ENCODE peak calls at places on chromosomes 11 and 22, in six cellular contexts. B is SK-N-SH, S is tibial nerve, T is A549, P is ovary, E is HepG2. U is an unnamed sample.

GRCh38 chr11:1121343-1122331 is 36.1 kb upstream of the MUC5AC start:
- DNase-seq in B (peak), S (no peak), T (no peak), P (no peak), E (no peak), U (peak)

GRCh38 chr11:12581923-12582322 is 92.3 kb upstream of the TEAD1 start:
- DNase-seq in B (no peak), S (no peak), T (peak), P (no peak), E (no peak), U (no peak)

GRCh38 chr11:106398396-106399074 is 321.1 kb downstream of the AASDHPPT start:
- DNase-seq in B (no peak), S (no peak), T (peak), P (no peak), E (no peak), U (no peak)

GRCh38 chr22:35310556-35311550 is 11.2 kb downstream of the TOM1 start:
- DNase-seq in B (no peak), S (no peak), T (no peak), P (no peak), E (peak), U (no peak)

GRCh38 chr11:123525511-123525918 is 95.4 kb downstream of the GRAMD1B start:
- DNase-seq in B (peak), S (no peak), T (no peak), P (no peak), E (no peak), U (no peak)

GRCh38 chr11:133020321-133020720 is 512.0 kb downstream of the OPCML start:
- DNase-seq in B (no peak), S (no peak), T (no peak), P (no peak), E (no peak), U (no peak)

GRCh38 chr11:80103149-80103859 is 662.5 kb upstream of the TENM4 start:
- DNase-seq in B (no peak), S (no peak), T (peak), P (no peak), E (peak), U (no peak)

GRCh38 chr11:44007746-44008501 is 39.9 kb upstream of the ACCSL start:
- DNase-seq in B (no peak), S (no peak), T (no peak), P (peak), E (no peak), U (no peak)

GRCh38 chr11:75495749-75496641 is 29.7 kb downstream of the GDPD5 start:
- DNase-seq in B (peak), S (no peak), T (peak), P (no peak), E (peak), U (no peak)

GRCh38 chr11:83157755-83158473 is 983 bp downstream of the PCF11 start:
- DNase-seq in B (peak), S (peak), T (peak), P (peak), E (peak), U (peak)

GRCh38 chr11:33520103-33520502 is 180.5 kb downstream of the C11orf91 start:
- DNase-seq in B (no peak), S (no peak), T (no peak), P (no peak), E (no peak), U (no peak)

GRCh38 chr11:115630109-115630700 is 126.0 kb upstream of the CADM1 start:
- DNase-seq in B (peak), S (no peak), T (no peak), P (no peak), E (no peak), U (no peak)

GRCh38 chr11:60914620-60915249 is 777 bp downstream of the TMEM109 start:
- DNase-seq in B (peak), S (no peak), T (no peak), P (no peak), E (no peak), U (no peak)

GRCh38 chr11:1072116-1072820 is 2.4 kb upstream of the MUC2 start:
- DNase-seq in B (no peak), S (no peak), T (peak), P (peak), E (no peak), U (no peak)

GRCh38 chr11:102142333-102142732 is 32.1 kb downstream of the YAP1 start:
- DNase-seq in B (no peak), S (no peak), T (no peak), P (no peak), E (no peak), U (no peak)

GRCh38 chr11:96188625-96189006 is 154.4 kb downstream of the MAML2 start:
- DNase-seq in B (no peak), S (no peak), T (no peak), P (no peak), E (peak), U (no peak)

GRCh38 chr11:64102005-64102738 is 63.7 kb downstream of the MACROD1 start:
- DNase-seq in B (peak), S (no peak), T (no peak), P (no peak), E (no peak), U (no peak)

GRCh38 chr11:119103793-119104192 is 2.1 kb upstream of the DPAGT1 start:
- DNase-seq in B (no peak), S (no peak), T (no peak), P (no peak), E (no peak), U (no peak)

GRCh38 chr11:29317669-29318068 is 699.2 kb downstream of the KCNA4 start:
- DNase-seq in B (no peak), S (no peak), T (no peak), P (no peak), E (no peak), U (no peak)

GRCh38 chr11:6418958-6419611 is at the start of gene APBB1:
- DNase-seq in B (peak), S (peak), T (peak), P (peak), E (no peak), U (peak)
- TF ChIP-seq CTCF in B (peak), S (peak), T (no peak), P (no peak), E (no peak), U (no peak)

GRCh38 chr22:50118129-50118528 is 28.3 kb downstream of the MOV10L1 start:
- DNase-seq in B (no peak), S (no peak), T (no peak), P (no peak), E (no peak), U (no peak)

GRCh38 chr22:50119169-50119767 is 29.5 kb downstream of the MOV10L1 start:
- DNase-seq in B (no peak), S (no peak), T (no peak), P (no peak), E (no peak), U (no peak)

GRCh38 chr22:50117168-50117762 is 27.5 kb downstream of the MOV10L1 start:
- DNase-seq in B (no peak), S (no peak), T (no peak), P (no peak), E (no peak), U (no peak)

GRCh38 chr22:50119768-50120251 is 30.0 kb downstream of the MOV10L1 start:
- DNase-seq in B (no peak), S (no peak), T (no peak), P (peak), E (no peak), U (no peak)

GRCh38 chr22:50118557-50119168 is 28.9 kb downstream of the MOV10L1 start:
- DNase-seq in B (no peak), S (no peak), T (peak), P (peak), E (peak), U (no peak)
- TF ChIP-seq EP300 in B (peak), S (no peak), T (no peak), P (no peak), E (no peak), U (no peak)

DNA sequence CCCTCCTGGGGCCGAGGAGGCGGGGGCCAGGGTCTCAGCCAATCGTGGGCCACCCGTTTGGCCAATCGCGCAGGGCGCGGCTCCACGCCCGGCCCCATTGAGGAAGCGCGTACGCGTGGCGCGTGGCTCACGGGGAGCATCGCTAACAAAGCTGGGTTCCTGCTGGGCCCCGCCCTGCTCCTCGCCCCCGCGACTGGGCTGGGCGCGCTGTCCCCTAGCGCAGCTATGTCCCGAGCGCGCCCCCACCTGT is 614 bp upstream of the ASCL2 start:
- DNase-seq in B (no peak), S (no peak), T (no peak), P (no peak), E (no peak), U (peak)
- H3K4me3 ChIP-seq in B (no peak), S (no peak), T (no peak), P (no peak), E (no peak), U (peak)

GRCh38 chr11:79043726-79044125 is 397.1 kb downstream of the TENM4 start:
- DNase-seq in B (no peak), S (no peak), T (no peak), P (no peak), E (no peak), U (no peak)

GRCh38 chr11:79040348-79040747 is 400.5 kb downstream of the TENM4 start:
- DNase-seq in B (no peak), S (no peak), T (no peak), P (no peak), E (no peak), U (no peak)

GRCh38 chr11:79044211-79044610 is 396.6 kb downstream of the TENM4 start:
- DNase-seq in B (no peak), S (no peak), T (no peak), P (no peak), E (no peak), U (no peak)

GRCh38 chr11:79045018-79045787 is 395.6 kb downstream of the TENM4 start:
- DNase-seq in B (peak), S (no peak), T (no peak), P (no peak), E (no peak), U (no peak)

DNA sequence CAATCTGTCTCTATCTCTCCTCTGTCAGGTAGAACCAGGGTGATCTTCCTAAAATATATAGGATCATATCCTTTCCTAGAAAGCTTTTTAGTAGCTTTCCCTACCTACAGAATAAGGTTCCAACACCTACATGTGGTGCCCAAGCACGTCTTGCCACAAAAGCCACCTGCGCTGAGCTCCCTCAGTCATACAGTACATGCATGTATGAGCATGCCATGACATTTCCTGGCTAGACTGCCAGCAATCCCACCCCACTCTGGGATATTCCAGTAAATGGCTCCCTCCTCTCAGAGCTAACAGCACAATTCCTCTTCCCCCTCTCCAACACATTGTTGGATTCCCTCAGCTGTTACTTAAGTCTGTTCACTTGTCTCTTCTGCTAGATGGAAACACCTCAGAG is 398.0 kb downstream of the TENM4 start:
- DNase-seq in B (no peak), S (no peak), T (no peak), P (no peak), E (no peak), U (no peak)
- TF ChIP-seq CTCF in B (no peak), S (no peak), T (no peak), P (no peak), E (no peak), U (no peak)

DNA sequence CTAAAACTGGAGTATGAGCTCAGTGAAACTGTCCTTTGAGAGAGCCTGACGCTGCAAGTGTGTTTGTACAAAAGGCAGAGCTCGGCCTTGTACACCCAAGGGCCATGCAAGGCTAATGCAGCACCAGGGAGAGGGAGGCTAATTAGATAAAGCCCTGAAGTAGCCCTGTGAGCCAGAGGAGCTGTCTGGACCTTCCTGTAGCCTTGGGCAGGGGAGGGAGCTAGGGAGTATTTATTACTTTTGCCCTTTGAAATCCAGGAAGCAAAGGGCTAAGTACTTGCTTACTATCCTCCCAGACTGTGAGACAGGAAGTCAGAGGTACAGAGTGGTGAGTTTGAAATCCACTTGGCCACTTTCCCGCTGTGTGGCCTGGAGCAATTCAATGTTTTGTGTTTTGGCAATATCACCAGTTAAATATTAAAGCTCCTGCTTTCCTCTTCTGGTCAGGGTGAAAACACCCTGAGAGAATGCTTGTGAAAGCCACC is 10.2 kb upstream of the LDHA start:
- DNase-seq in B (peak), S (peak), T (peak), P (peak), E (peak), U (peak)
- TF ChIP-seq EP300 in B (no peak), S (peak), T (peak), P (no peak), E (peak), U (no peak)

GRCh38 chr11:23947883-23948282 is 549.0 kb upstream of the LUZP2 start:
- DNase-seq in B (no peak), S (no peak), T (no peak), P (no peak), E (no peak), U (no peak)
- H3K4me3 ChIP-seq in B (no peak), S (no peak), T (no peak), P (no peak), E (no peak), U (no peak)

DNA sequence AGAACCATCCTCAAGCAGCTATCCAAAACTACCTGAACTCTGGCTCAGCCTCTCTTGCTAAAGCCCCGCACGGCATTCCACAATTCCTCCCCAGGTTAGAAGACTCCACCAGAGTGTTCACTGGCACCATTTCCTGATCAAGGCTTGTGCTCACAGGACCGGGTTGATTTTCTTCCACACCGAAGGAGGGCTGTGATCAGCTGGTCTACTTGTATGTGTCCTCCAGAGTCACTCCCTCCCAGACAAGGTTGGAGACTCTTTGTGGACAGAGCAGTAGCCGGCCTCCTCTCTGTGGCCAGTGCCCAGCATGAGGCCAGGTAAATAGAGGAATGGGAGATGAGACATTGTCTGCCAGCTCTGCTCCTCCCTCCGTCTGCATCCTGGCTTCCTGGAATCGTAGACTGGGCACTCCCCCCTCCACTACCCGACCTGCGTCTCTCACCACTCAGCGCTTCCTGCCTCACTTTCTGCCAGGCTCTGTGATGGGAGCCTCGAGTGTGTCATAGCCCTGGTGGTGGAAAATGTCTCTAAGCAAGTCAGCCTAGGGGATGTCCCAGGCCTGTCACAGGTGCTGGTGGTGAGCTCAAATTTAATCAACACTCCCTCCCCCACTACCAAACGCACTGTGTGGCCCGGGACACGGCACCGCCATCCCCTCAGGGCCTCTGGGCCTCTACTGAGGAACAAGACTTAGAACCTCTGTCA is 12.5 kb upstream of the TMPRSS6 start:
- DNase-seq in B (peak), S (no peak), T (peak), P (no peak), E (peak), U (peak)
- TF ChIP-seq CTCF in B (peak), S (no peak), T (no peak), P (no peak), E (no peak), U (no peak)